ENCODE peak calls at places on chromosome 6, in ten cellular contexts. One of them, this sample, is unnamed.

GRCh38 chr6:17828149-17828548 is 121.4 kb upstream of the NUP153 start:
- DNase-seq in A549: no peak
- DNase-seq in adrenal gland: no peak
- DNase-seq in stomach: no peak
- DNase-seq in lower leg skin: no peak
- DNase-seq in thyroid gland: no peak
- DNase-seq in heart left ventricle: no peak
- DNase-seq in Peyer's patch: no peak
- DNase-seq in K562: no peak
- DNase-seq in IMR-90: no peak
- DNase-seq in this sample: no peak

GRCh38 chr6:26044140-26045045 is 42.8 kb upstream of the HFE start:
- DNase-seq in A549: peak; percentile 57
- DNase-seq in thyroid gland: peak; percentile 37
- DNase-seq in adrenal gland: peak; percentile 91
- DNase-seq in stomach: no peak
- DNase-seq in K562: no peak
- DNase-seq in Peyer's patch: peak; percentile 68
- DNase-seq in heart left ventricle: no peak
- DNase-seq in IMR-90: peak; percentile 20
- DNase-seq in lower leg skin: peak; percentile 85
- DNase-seq in this sample: no peak

GRCh38 chr6:45930419-45931059 is 85.1 kb downstream of the CLIC5 start:
- DNase-seq in IMR-90: peak; percentile 41
- DNase-seq in stomach: peak; percentile 71
- DNase-seq in Peyer's patch: peak; percentile 73
- DNase-seq in A549: peak; percentile 48
- DNase-seq in adrenal gland: peak; percentile 64
- DNase-seq in lower leg skin: peak; percentile 90
- DNase-seq in heart left ventricle: peak; percentile 77
- DNase-seq in K562: peak; percentile 73
- DNase-seq in thyroid gland: peak; percentile 74
- DNase-seq in this sample: peak; percentile 72

GRCh38 chr6:115854866-115855665 is 205.6 kb downstream of the FRK start:
- DNase-seq in A549: no peak
- DNase-seq in Peyer's patch: no peak
- DNase-seq in K562: no peak
- DNase-seq in thyroid gland: no peak
- DNase-seq in heart left ventricle: no peak
- DNase-seq in IMR-90: no peak
- DNase-seq in stomach: no peak
- DNase-seq in lower leg skin: no peak
- DNase-seq in adrenal gland: no peak
- DNase-seq in this sample: no peak

GRCh38 chr6:5249451-5250122 is 11.2 kb downstream of the LYRM4 start:
- DNase-seq in IMR-90: no peak
- DNase-seq in A549: no peak
- DNase-seq in adrenal gland: no peak
- DNase-seq in lower leg skin: no peak
- DNase-seq in Peyer's patch: no peak
- DNase-seq in thyroid gland: no peak
- DNase-seq in heart left ventricle: no peak
- DNase-seq in stomach: no peak
- DNase-seq in K562: no peak
- DNase-seq in this sample: no peak

GRCh38 chr6:77463881-77464867 is 883 bp upstream of the HTR1B start:
- DNase-seq in stomach: no peak
- DNase-seq in heart left ventricle: no peak
- DNase-seq in Peyer's patch: no peak
- DNase-seq in IMR-90: no peak
- DNase-seq in K562: no peak
- DNase-seq in thyroid gland: no peak
- DNase-seq in adrenal gland: no peak
- DNase-seq in lower leg skin: peak; percentile 79
- DNase-seq in A549: peak; percentile 2
- DNase-seq in this sample: no peak

GRCh38 chr6:36099872-36100483 is 30.3 kb upstream of the MAPK13 start:
- DNase-seq in A549: no peak
- DNase-seq in heart left ventricle: no peak
- DNase-seq in IMR-90: no peak
- DNase-seq in stomach: no peak
- DNase-seq in Peyer's patch: no peak
- DNase-seq in lower leg skin: no peak
- DNase-seq in thyroid gland: no peak
- DNase-seq in adrenal gland: no peak
- DNase-seq in K562: peak; percentile 78
- DNase-seq in this sample: no peak

GRCh38 chr6:36985384-36985962 is 523 bp downstream of the MTCH1 start:
- DNase-seq in Peyer's patch: no peak
- DNase-seq in K562: no peak
- DNase-seq in A549: no peak
- DNase-seq in adrenal gland: no peak
- DNase-seq in IMR-90: no peak
- DNase-seq in thyroid gland: no peak
- DNase-seq in heart left ventricle: no peak
- DNase-seq in lower leg skin: no peak
- DNase-seq in stomach: no peak
- DNase-seq in this sample: no peak

GRCh38 chr6:97813881-97814280 is 530.9 kb upstream of the MMS22L start:
- DNase-seq in lower leg skin: peak; percentile 58
- DNase-seq in heart left ventricle: no peak
- DNase-seq in Peyer's patch: no peak
- DNase-seq in stomach: no peak
- DNase-seq in thyroid gland: no peak
- DNase-seq in A549: no peak
- DNase-seq in K562: no peak
- DNase-seq in adrenal gland: peak; percentile 20
- DNase-seq in IMR-90: no peak
- DNase-seq in this sample: no peak

GRCh38 chr6:10951675-10952282 is 64.9 kb downstream of the SYCP2L start:
- DNase-seq in adrenal gland: no peak
- DNase-seq in IMR-90: peak; percentile 94
- DNase-seq in K562: peak; percentile 24
- DNase-seq in A549: peak; percentile 46
- DNase-seq in thyroid gland: no peak
- DNase-seq in stomach: no peak
- DNase-seq in lower leg skin: no peak
- DNase-seq in Peyer's patch: no peak
- DNase-seq in heart left ventricle: no peak
- DNase-seq in this sample: peak; percentile 33

GRCh38 chr6:52183131-52183530 is 3.0 kb upstream of the IL17A start:
- DNase-seq in stomach: no peak
- DNase-seq in Peyer's patch: no peak
- DNase-seq in adrenal gland: no peak
- DNase-seq in K562: no peak
- DNase-seq in heart left ventricle: no peak
- DNase-seq in lower leg skin: no peak
- DNase-seq in thyroid gland: peak; percentile 59
- DNase-seq in A549: no peak
- DNase-seq in IMR-90: no peak
- DNase-seq in this sample: no peak

GRCh38 chr6:109947001-109947400 is 31.1 kb upstream of the GPR6 start:
- DNase-seq in heart left ventricle: no peak
- DNase-seq in thyroid gland: no peak
- DNase-seq in IMR-90: no peak
- DNase-seq in Peyer's patch: no peak
- DNase-seq in A549: no peak
- DNase-seq in K562: no peak
- DNase-seq in stomach: no peak
- DNase-seq in lower leg skin: no peak
- DNase-seq in adrenal gland: no peak
- DNase-seq in this sample: no peak

GRCh38 chr6:87721311-87721710 is 19.3 kb upstream of the AKIRIN2 start:
- DNase-seq in lower leg skin: no peak
- DNase-seq in A549: no peak
- DNase-seq in heart left ventricle: no peak
- DNase-seq in Peyer's patch: no peak
- DNase-seq in stomach: no peak
- DNase-seq in thyroid gland: no peak
- DNase-seq in K562: no peak
- DNase-seq in adrenal gland: no peak
- DNase-seq in IMR-90: no peak
- DNase-seq in this sample: no peak

GRCh38 chr6:129481706-129482105 is 228.3 kb downstream of the ARHGAP18 start:
- DNase-seq in lower leg skin: no peak
- DNase-seq in A549: no peak
- DNase-seq in K562: no peak
- DNase-seq in stomach: no peak
- DNase-seq in IMR-90: peak; percentile 63
- DNase-seq in Peyer's patch: no peak
- DNase-seq in thyroid gland: no peak
- DNase-seq in heart left ventricle: no peak
- DNase-seq in adrenal gland: no peak
- DNase-seq in this sample: no peak

GRCh38 chr6:1746919-1747460 is 137.3 kb downstream of the FOXC1 start:
- DNase-seq in K562: no peak
- DNase-seq in heart left ventricle: no peak
- DNase-seq in IMR-90: no peak
- DNase-seq in thyroid gland: no peak
- DNase-seq in Peyer's patch: no peak
- DNase-seq in adrenal gland: no peak
- DNase-seq in lower leg skin: no peak
- DNase-seq in stomach: no peak
- DNase-seq in A549: no peak
- DNase-seq in this sample: no peak

GRCh38 chr6:116287668-116288282 is 8.0 kb upstream of the TSPYL1 start:
- DNase-seq in stomach: no peak
- DNase-seq in IMR-90: peak; percentile 74
- DNase-seq in adrenal gland: no peak
- DNase-seq in K562: peak; percentile 47
- DNase-seq in lower leg skin: no peak
- DNase-seq in A549: peak; percentile 61
- DNase-seq in thyroid gland: no peak
- DNase-seq in heart left ventricle: no peak
- DNase-seq in Peyer's patch: no peak
- DNase-seq in this sample: no peak

GRCh38 chr6:106609699-106610098 is 19.6 kb downstream of the RTN4IP1 start:
- DNase-seq in adrenal gland: no peak
- DNase-seq in stomach: no peak
- DNase-seq in K562: peak; percentile 32
- DNase-seq in thyroid gland: peak; percentile 57
- DNase-seq in A549: peak; percentile 36
- DNase-seq in IMR-90: no peak
- DNase-seq in Peyer's patch: no peak
- DNase-seq in lower leg skin: no peak
- DNase-seq in heart left ventricle: no peak
- DNase-seq in this sample: no peak

GRCh38 chr6:139044250-139044649 is 15.7 kb downstream of the ABRACL start:
- DNase-seq in adrenal gland: no peak
- DNase-seq in IMR-90: no peak
- DNase-seq in thyroid gland: no peak
- DNase-seq in stomach: no peak
- DNase-seq in lower leg skin: no peak
- DNase-seq in Peyer's patch: no peak
- DNase-seq in K562: no peak
- DNase-seq in A549: no peak
- DNase-seq in heart left ventricle: no peak
- DNase-seq in this sample: no peak
- TF ChIP-seq POLR2A in adrenal gland: no peak
- TF ChIP-seq POLR2A in IMR-90: no peak
- TF ChIP-seq POLR2A in thyroid gland: no peak
- TF ChIP-seq POLR2A in stomach: no peak
- TF ChIP-seq POLR2A in lower leg skin: no peak
- TF ChIP-seq POLR2A in Peyer's patch: no peak
- TF ChIP-seq POLR2A in K562: no peak
- TF ChIP-seq POLR2A in A549: no peak
- TF ChIP-seq POLR2A in heart left ventricle: no peak
- TF ChIP-seq POLR2A in this sample: no peak

DNA sequence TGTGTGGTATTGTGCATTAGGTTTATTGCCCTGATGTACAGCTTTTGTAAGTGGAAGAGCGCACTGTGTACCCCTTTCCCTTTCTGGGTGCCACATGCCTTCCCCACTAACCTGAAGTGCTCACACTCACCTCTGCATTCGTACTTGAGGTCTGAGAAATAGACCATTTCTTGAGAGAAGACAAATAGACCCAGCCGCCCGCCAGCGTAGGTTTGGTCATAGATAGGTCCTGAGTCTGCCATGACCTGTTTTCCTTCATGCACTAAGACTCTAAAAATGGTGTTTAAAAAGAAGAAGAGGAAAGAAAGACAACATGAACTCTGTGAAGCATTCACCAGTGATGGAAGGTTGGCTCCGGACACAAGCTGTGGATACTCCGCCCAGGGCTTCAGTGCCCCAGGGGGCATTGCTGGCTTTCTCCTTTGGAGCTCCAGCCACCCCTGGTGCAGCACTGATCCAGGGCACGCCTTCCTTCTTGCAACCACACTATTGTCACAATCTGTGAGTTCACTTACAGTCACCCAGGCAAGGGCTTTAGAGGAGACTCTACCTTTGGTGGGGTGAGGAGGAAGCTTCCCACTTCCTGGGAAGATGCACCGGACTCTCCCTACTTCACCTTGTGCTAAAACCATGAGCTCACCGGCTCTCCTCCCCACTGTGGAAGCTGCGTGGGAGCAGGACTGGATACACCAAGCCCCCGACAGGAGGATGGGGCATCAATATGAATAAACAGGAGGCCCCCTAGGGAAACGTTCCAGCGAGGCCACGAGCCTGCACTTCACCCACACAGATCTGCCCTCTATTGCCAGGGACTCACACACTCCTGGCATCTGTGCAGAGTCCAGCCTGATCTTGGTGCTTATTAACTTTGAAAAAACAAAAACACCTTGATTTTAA is 33.3 kb downstream of the THBS2 start:
- DNase-seq in lower leg skin: no peak
- DNase-seq in IMR-90: no peak
- DNase-seq in thyroid gland: no peak
- DNase-seq in heart left ventricle: no peak
- DNase-seq in A549: no peak
- DNase-seq in stomach: no peak
- DNase-seq in K562: no peak
- DNase-seq in adrenal gland: no peak
- DNase-seq in Peyer's patch: no peak
- DNase-seq in this sample: no peak
- TF ChIP-seq POLR2A in lower leg skin: no peak
- TF ChIP-seq POLR2A in IMR-90: no peak
- TF ChIP-seq POLR2A in thyroid gland: no peak
- TF ChIP-seq POLR2A in heart left ventricle: no peak
- TF ChIP-seq POLR2A in A549: no peak
- TF ChIP-seq POLR2A in stomach: no peak
- TF ChIP-seq POLR2A in K562: no peak
- TF ChIP-seq POLR2A in adrenal gland: no peak
- TF ChIP-seq POLR2A in Peyer's patch: no peak
- TF ChIP-seq POLR2A in this sample: no peak

GRCh38 chr6:28266962-28267694 is at the start of gene ZSCAN26:
- DNase-seq in Peyer's patch: peak; percentile 81
- DNase-seq in heart left ventricle: peak; percentile 87
- DNase-seq in A549: peak; percentile 91
- DNase-seq in thyroid gland: peak; percentile 76
- DNase-seq in IMR-90: peak; percentile 89
- DNase-seq in lower leg skin: peak; percentile 94
- DNase-seq in K562: peak; percentile 95
- DNase-seq in stomach: peak; percentile 71
- DNase-seq in adrenal gland: peak; percentile 79
- DNase-seq in this sample: peak; percentile 57
- TF ChIP-seq POLR2A in Peyer's patch: peak; percentile 45
- TF ChIP-seq POLR2A in heart left ventricle: no peak
- TF ChIP-seq POLR2A in A549: peak; percentile 33
- TF ChIP-seq POLR2A in thyroid gland: no peak
- TF ChIP-seq POLR2A in IMR-90: peak; percentile 59
- TF ChIP-seq POLR2A in lower leg skin: no peak
- TF ChIP-seq POLR2A in K562: peak; percentile 92
- TF ChIP-seq POLR2A in stomach: no peak
- TF ChIP-seq POLR2A in adrenal gland: peak; percentile 81
- TF ChIP-seq POLR2A in this sample: peak; percentile 54

GRCh38 chr6:138034229-138034628 is 73.0 kb downstream of the PERP start:
- DNase-seq in A549: no peak
- DNase-seq in lower leg skin: no peak
- DNase-seq in heart left ventricle: no peak
- DNase-seq in K562: no peak
- DNase-seq in stomach: no peak
- DNase-seq in Peyer's patch: no peak
- DNase-seq in IMR-90: no peak
- DNase-seq in thyroid gland: no peak
- DNase-seq in adrenal gland: no peak
- DNase-seq in this sample: no peak
- TF ChIP-seq POLR2A in A549: no peak
- TF ChIP-seq POLR2A in lower leg skin: no peak
- TF ChIP-seq POLR2A in heart left ventricle: no peak
- TF ChIP-seq POLR2A in K562: no peak
- TF ChIP-seq POLR2A in stomach: no peak
- TF ChIP-seq POLR2A in Peyer's patch: no peak
- TF ChIP-seq POLR2A in IMR-90: no peak
- TF ChIP-seq POLR2A in thyroid gland: no peak
- TF ChIP-seq POLR2A in adrenal gland: no peak
- TF ChIP-seq POLR2A in this sample: no peak

This sample was measured in H54.